ENCODE peak calls at places on chromosomes 12 and 14, in eight cellular contexts. F is endothelial cell, L is fibroblast of lung, E is astrocyte of the cerebellum, N is NCI-H1436, V is Right ventricle myocardium superior, Y is ELF-1, B is nephron progenitor cell. Q is an unnamed sample.

GRCh38 chr12:52318241-52318990 is 2.8 kb downstream of the KRT83 start:
- DNase-seq in L (no peak), E (no peak), N (no peak), V (no peak), B (no peak), Y (no peak), F (no peak), Q (no peak)

GRCh38 chr14:93430319-93430801 is 379 bp upstream of the UNC79 start:
- DNase-seq in F (peak), E (no peak), N (peak), L (peak), Y (peak), B (peak), V (no peak), Q (peak)

GRCh38 chr14:102544745-102545460 is 35.3 kb upstream of the ANKRD9 start:
- DNase-seq in F (no peak), E (no peak), L (no peak), B (no peak), Y (no peak), N (no peak), V (no peak), Q (no peak)

GRCh38 chr14:98112211-98112780 is 1159.7 kb downstream of the BCL11B start:
- DNase-seq in E (no peak), F (no peak), N (no peak), B (peak), L (peak), Y (no peak), V (no peak), Q (no peak)

GRCh38 chr12:124044809-124045321 is 71.8 kb downstream of the ZNF664 start:
- DNase-seq in N (no peak), F (no peak), V (no peak), Y (peak), B (no peak), E (no peak), L (no peak), Q (no peak)

GRCh38 chr12:124603910-124604775 is 36.7 kb upstream of the NCOR2 start:
- DNase-seq in E (no peak), V (no peak), F (no peak), N (no peak), B (no peak), Y (peak), L (no peak), Q (no peak)

GRCh38 chr14:105818712-105819005 is 292.3 kb downstream of the TMEM121 start:
- DNase-seq in F (no peak), B (no peak), N (no peak), V (peak), L (no peak), Y (no peak), E (no peak), Q (no peak)

GRCh38 chr12:89261982-89262381 is 90.3 kb downstream of the DUSP6 start:
- DNase-seq in E (no peak), Y (no peak), B (no peak), L (no peak), F (no peak), N (no peak), V (no peak), Q (no peak)

GRCh38 chr14:57493467-57494181 is at the start of gene CCDC198:
- DNase-seq in L (peak), F (no peak), V (no peak), E (no peak), B (no peak), N (no peak), Y (no peak), Q (no peak)

GRCh38 chr14:71166434-71166833 is 259.2 kb downstream of the PCNX1 start:
- DNase-seq in Y (peak), E (peak), N (peak), F (peak), B (no peak), V (no peak), L (peak), Q (no peak)

GRCh38 chr14:88562831-88563686 is at the start of gene ZC3H14:
- DNase-seq in L (peak), E (peak), Y (peak), V (peak), B (peak), N (peak), F (peak), Q (peak)

GRCh38 chr14:49881296-49882006 is 11.4 kb upstream of the ARF6 start:
- DNase-seq in E (no peak), B (no peak), V (no peak), N (no peak), F (no peak), Y (no peak), L (no peak), Q (no peak)

Q was measured in NCI-H1930.